ENCODE peak calls at places on chromosomes 7 and 10, in five cellular contexts. I is heart right ventricle, K is neural progenitor cell, P is tibial artery, A is OCI-LY7. V is an unnamed sample. For H3K9me3 and H3K4me1, the result is how much of the 10 kb centered on the place peaks cover.

GRCh38 chr10:13816195-13816926 is 229.6 kb downstream of the PRPF18 start:
- DNase-seq in K (no peak), P (peak), A (no peak), I (peak), V (no peak)

GRCh38 chr7:113764401-113765035 is 154.3 kb downstream of the PPP1R3A start:
- DNase-seq in I (no peak), P (no peak), K (no peak), A (no peak), V (no peak)

GRCh38 chr10:117884088-117884487 is 162.7 kb downstream of the RAB11FIP2 start:
- DNase-seq in I (no peak), K (no peak), P (no peak), A (no peak), V (no peak)

GRCh38 chr7:3134715-3135114 is 91.0 kb upstream of the CARD11 start:
- DNase-seq in P (no peak), A (no peak), K (no peak), I (no peak), V (peak)

GRCh38 chr10:49361178-49361554 is 34.7 kb downstream of the DRGX start:
- DNase-seq in P (no peak), A (no peak), I (no peak), K (no peak), V (no peak)

GRCh38 chr7:51366930-51367613 is 50.5 kb upstream of the COBL start:
- DNase-seq in P (no peak), I (peak), K (peak), A (peak), V (no peak)

GRCh38 chr10:78634389-78634815 is 434.4 kb upstream of the ZMIZ1 start:
- DNase-seq in K (peak), I (no peak), P (no peak), A (peak), V (no peak)

GRCh38 chr10:4136121-4136520 is 351.1 kb upstream of the KLF6 start:
- DNase-seq in I (no peak), P (no peak), A (peak), K (no peak), V (no peak)

GRCh38 chr10:7593068-7593467 is 73.7 kb downstream of the ITIH5 start:
- DNase-seq in P (peak), A (no peak), I (peak), K (no peak), V (no peak)

GRCh38 chr10:28326516-28327493 is 23.9 kb upstream of the MPP7 start:
- DNase-seq in I (peak), A (peak), P (peak), K (no peak), V (no peak)

GRCh38 chr10:35797187-35797586 is 155.1 kb upstream of the FZD8 start:
- DNase-seq in A (no peak), K (no peak), I (no peak), P (no peak), V (no peak)

GRCh38 chr7:539731-540411 is 20.2 kb upstream of the PDGFA start:
- DNase-seq in P (no peak), A (no peak), K (no peak), I (no peak), V (peak)

GRCh38 chr10:58950618-58951017 is 225.8 kb upstream of the PHYHIPL start:
- DNase-seq in I (no peak), A (no peak), P (no peak), K (no peak), V (no peak)

GRCh38 chr10:74859546-74859945 is 33.1 kb downstream of the KAT6B start:
- DNase-seq in I (no peak), A (no peak), P (no peak), K (no peak), V (no peak)

GRCh38 chr10:42422911-42423310 is 215.5 kb downstream of the ZNF33B start:
- DNase-seq in A (no peak), P (no peak), I (peak), K (no peak), V (no peak)
- H3K9me3 ChIP-seq in A (under half), P (under half), I (under half), K (under half), V (under half)

GRCh38 chr7:118151671-118152070 is 32.3 kb upstream of the LSM8 start:
- DNase-seq in I (no peak), P (no peak), A (no peak), K (no peak), V (no peak)
- H3K27ac ChIP-seq in I (no peak), P (no peak), A (no peak), K (no peak), V (no peak)

DNA sequence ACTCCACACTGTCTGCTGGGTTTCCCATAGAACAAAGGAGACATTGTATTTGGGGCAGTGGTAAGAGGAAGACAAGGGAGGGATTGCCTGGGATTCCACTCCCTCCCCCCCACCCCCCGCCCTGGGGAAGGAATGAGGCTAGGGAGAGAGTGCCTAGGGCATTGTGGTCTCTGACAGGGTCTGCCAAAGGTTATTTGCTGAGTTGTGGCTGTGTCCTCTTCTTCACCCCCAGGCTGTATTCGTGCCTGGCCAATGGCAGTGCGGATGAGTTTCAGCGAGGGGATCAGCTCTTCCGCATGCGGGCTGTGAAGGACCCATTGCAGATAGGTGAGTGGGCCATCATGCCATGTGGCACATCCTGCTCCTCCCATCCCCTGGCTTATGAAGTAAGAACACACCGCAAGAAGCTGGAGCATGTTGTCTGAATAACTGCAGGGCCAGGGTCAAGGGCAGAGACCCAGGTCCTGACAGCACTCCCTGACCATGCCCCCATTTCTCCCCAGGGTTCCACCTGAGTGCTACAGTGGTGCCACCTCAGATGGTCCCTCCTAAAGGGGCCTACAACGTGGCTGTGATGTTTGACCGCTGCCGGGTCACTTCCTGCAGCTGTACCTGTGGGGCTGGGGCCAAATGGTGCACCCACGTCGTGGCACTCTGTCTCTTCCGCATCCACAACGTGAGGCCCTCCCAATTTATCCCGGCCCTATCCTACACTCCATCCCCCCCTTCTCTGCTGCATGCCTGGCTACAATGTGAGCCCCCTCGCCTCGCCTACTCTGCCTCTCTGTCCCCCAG is 3.7 kb downstream of the ZSWIM8 start:
- DNase-seq in I (no peak), P (no peak), A (no peak), K (no peak), V (no peak)
- H3K4me1 ChIP-seq in I (under half), P (under half), A (under half), K (under half), V (under half)

GRCh38 chr10:32650246-32650655 is 204.3 kb downstream of the CCDC7 start:
- DNase-seq in I (no peak), P (no peak), K (no peak), A (no peak), V (no peak)
- H3K9me3 ChIP-seq in I (half or more), P (under half), K (under half), A (under half), V (under half)